ENCODE peak calls at places on chromosomes 12 and 14, in six cellular contexts. One of them, this sample, is unnamed. For H3K4me1, the result is how much of the 10 kb centered on the place peaks cover.

GRCh38 chr14:92160619-92161018 is 38.9 kb downstream of the CPSF2 start:
- DNase-seq in PC-3: no peak
- DNase-seq in GM23248: peak
- DNase-seq in MM.1S: no peak
- DNase-seq in SK-N-SH: no peak
- DNase-seq in HCT116: no peak
- DNase-seq in this sample: no peak

GRCh38 chr12:79933580-79934264 is 1.2 kb downstream of the PPP1R12A start:
- DNase-seq in PC-3: peak
- DNase-seq in GM23248: peak
- DNase-seq in MM.1S: peak
- DNase-seq in SK-N-SH: peak
- DNase-seq in HCT116: no peak
- DNase-seq in this sample: peak

GRCh38 chr12:88726806-88727722 is 146.8 kb upstream of the KITLG start:
- DNase-seq in PC-3: peak
- DNase-seq in GM23248: peak
- DNase-seq in MM.1S: no peak
- DNase-seq in SK-N-SH: no peak
- DNase-seq in HCT116: no peak
- DNase-seq in this sample: no peak

GRCh38 chr12:132108211-132108832 is 35.8 kb downstream of the DDX51 start:
- DNase-seq in PC-3: no peak
- DNase-seq in GM23248: no peak
- DNase-seq in MM.1S: no peak
- DNase-seq in SK-N-SH: no peak
- DNase-seq in HCT116: no peak
- DNase-seq in this sample: peak

GRCh38 chr12:15933751-15934150 is 22.6 kb downstream of the DERA start:
- DNase-seq in PC-3: no peak
- DNase-seq in GM23248: peak
- DNase-seq in MM.1S: no peak
- DNase-seq in SK-N-SH: no peak
- DNase-seq in HCT116: no peak
- DNase-seq in this sample: no peak

GRCh38 chr12:80472241-80472640 is 28.2 kb downstream of the PTPRQ start:
- DNase-seq in PC-3: no peak
- DNase-seq in GM23248: no peak
- DNase-seq in MM.1S: no peak
- DNase-seq in SK-N-SH: no peak
- DNase-seq in HCT116: no peak
- DNase-seq in this sample: no peak

GRCh38 chr14:58639842-58640484 is 2.2 kb downstream of the DACT1 start:
- DNase-seq in PC-3: peak
- DNase-seq in GM23248: peak
- DNase-seq in MM.1S: no peak
- DNase-seq in SK-N-SH: peak
- DNase-seq in HCT116: peak
- DNase-seq in this sample: peak

GRCh38 chr12:118050972-118051910 is 9.7 kb downstream of the WSB2 start:
- DNase-seq in PC-3: no peak
- DNase-seq in GM23248: peak
- DNase-seq in MM.1S: no peak
- DNase-seq in SK-N-SH: no peak
- DNase-seq in HCT116: no peak
- DNase-seq in this sample: no peak

GRCh38 chr12:132437252-132438138 is 52.5 kb upstream of the FBRSL1 start:
- DNase-seq in PC-3: no peak
- DNase-seq in GM23248: no peak
- DNase-seq in MM.1S: no peak
- DNase-seq in SK-N-SH: no peak
- DNase-seq in HCT116: no peak
- DNase-seq in this sample: peak

GRCh38 chr12:76143343-76144252 is 59.1 kb upstream of the NAP1L1 start:
- DNase-seq in PC-3: no peak
- DNase-seq in GM23248: no peak
- DNase-seq in MM.1S: peak
- DNase-seq in SK-N-SH: no peak
- DNase-seq in HCT116: no peak
- DNase-seq in this sample: no peak

GRCh38 chr14:31902002-31902401 is 175.1 kb upstream of the ARHGAP5 start:
- DNase-seq in PC-3: peak
- DNase-seq in GM23248: no peak
- DNase-seq in MM.1S: no peak
- DNase-seq in SK-N-SH: no peak
- DNase-seq in HCT116: peak
- DNase-seq in this sample: no peak

GRCh38 chr14:104797112-104798044 is 1.8 kb upstream of the AKT1 start:
- DNase-seq in PC-3: no peak
- DNase-seq in GM23248: no peak
- DNase-seq in MM.1S: peak
- DNase-seq in SK-N-SH: no peak
- DNase-seq in HCT116: no peak
- DNase-seq in this sample: peak

DNA sequence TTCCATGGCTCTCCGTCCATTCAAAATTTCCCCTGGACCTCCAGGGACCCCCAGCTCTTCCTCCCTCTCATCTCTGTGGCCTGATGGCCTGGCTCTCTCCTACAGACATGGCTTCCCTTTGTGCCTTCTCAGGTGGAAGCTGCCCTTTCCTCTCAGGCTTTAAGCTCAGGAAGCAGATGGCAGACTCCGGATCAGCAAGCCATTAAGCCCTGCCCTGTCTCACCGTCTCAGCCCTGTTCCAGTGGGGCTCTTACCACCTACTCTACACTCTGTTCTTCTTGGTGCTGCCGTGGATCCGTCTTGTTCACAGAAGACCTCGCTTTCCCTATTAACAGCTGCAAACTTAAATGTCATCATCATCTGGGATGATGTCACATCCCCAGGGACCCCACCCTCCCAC is 33.1 kb downstream of the NPC2 start:
- DNase-seq in PC-3: no peak
- DNase-seq in GM23248: no peak
- DNase-seq in MM.1S: no peak
- DNase-seq in SK-N-SH: no peak
- DNase-seq in HCT116: no peak
- DNase-seq in this sample: no peak
- H3K9ac ChIP-seq in PC-3: no peak
- H3K9ac ChIP-seq in GM23248: no peak
- H3K9ac ChIP-seq in MM.1S: no peak
- H3K9ac ChIP-seq in SK-N-SH: no peak
- H3K9ac ChIP-seq in HCT116: no peak
- H3K9ac ChIP-seq in this sample: no peak

DNA sequence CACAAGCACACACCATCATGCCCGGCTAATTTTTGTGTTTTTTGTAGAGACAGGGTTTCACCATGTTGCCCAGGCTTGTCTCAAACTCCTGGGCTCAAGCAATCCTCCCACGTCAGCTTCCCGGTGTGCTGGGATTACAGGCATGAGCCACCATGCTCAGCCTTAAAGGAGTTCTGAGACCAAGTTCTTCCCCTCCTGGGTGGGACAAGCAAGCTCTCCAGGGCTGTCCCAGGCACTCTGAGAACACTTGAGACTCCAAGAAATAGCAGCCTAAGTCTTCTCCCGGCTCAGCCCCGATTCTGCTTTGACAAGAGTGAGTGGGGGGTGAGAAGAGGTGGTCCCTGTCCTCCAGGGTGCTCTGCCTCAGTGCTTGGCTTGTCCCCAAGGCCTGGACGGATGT is 86.4 kb downstream of the STAB2 start:
- DNase-seq in PC-3: no peak
- DNase-seq in GM23248: no peak
- DNase-seq in MM.1S: no peak
- DNase-seq in SK-N-SH: no peak
- DNase-seq in HCT116: no peak
- DNase-seq in this sample: no peak
- H3K4me1 ChIP-seq in PC-3: under half
- H3K4me1 ChIP-seq in GM23248: under half
- H3K4me1 ChIP-seq in MM.1S: under half
- H3K4me1 ChIP-seq in SK-N-SH: under half
- H3K4me1 ChIP-seq in HCT116: under half
- H3K4me1 ChIP-seq in this sample: under half

GRCh38 chr14:73786632-73786941 is 65.0 kb upstream of the PTGR2 start:
- DNase-seq in PC-3: peak
- DNase-seq in GM23248: peak
- DNase-seq in MM.1S: no peak
- DNase-seq in SK-N-SH: peak
- DNase-seq in HCT116: no peak
- DNase-seq in this sample: peak
- TF ChIP-seq EZH2phosphoT487 in PC-3: no peak
- TF ChIP-seq EZH2phosphoT487 in GM23248: no peak
- TF ChIP-seq EZH2phosphoT487 in MM.1S: no peak
- TF ChIP-seq EZH2phosphoT487 in SK-N-SH: no peak
- TF ChIP-seq EZH2phosphoT487 in HCT116: no peak
- TF ChIP-seq EZH2phosphoT487 in this sample: no peak

GRCh38 chr12:64088431-64089349 is 133.4 kb downstream of the KICS2 start:
- DNase-seq in PC-3: peak
- DNase-seq in GM23248: peak
- DNase-seq in MM.1S: peak
- DNase-seq in SK-N-SH: peak
- DNase-seq in HCT116: peak
- DNase-seq in this sample: no peak
- H3K9ac ChIP-seq in PC-3: peak
- H3K9ac ChIP-seq in GM23248: peak
- H3K9ac ChIP-seq in MM.1S: no peak
- H3K9ac ChIP-seq in SK-N-SH: peak
- H3K9ac ChIP-seq in HCT116: peak
- H3K9ac ChIP-seq in this sample: no peak

DNA sequence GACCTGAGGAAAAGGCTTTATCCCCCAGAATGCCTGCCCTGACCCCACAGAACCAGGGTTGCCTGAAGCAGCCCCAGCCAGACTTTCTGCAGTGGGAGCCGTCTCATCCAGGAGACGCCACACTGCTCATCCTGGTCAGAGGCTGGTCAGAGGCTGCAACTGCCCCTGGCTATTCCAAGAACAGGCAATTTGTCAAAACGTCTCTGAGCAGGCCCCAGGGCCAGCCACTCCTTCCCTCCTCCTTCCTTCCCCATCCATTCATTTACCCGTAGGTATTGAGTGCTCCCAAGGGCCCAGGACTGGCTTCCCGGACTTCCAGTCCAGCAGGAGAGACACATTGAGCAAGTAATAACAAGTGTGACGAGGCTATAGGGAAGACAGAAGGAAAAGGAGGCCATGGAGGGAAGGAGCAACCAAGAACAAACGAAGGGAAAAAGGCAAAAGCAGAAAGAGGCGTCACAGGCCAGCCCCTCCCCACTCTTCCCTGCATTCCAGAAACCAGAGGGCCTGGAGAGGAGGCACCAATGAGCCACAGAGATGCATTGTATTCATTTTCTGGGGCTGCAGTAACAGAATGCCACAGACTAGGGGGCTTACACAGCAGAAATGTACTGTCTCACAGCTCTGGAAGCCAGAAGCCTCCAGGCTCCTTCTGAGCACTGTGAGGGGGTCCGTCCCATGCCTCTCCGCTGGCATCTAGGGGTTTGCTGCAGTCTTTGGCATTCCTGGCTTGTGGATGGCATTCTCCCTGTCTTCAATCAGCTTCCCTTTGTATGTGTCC is 21.0 kb upstream of the CD9 start:
- DNase-seq in PC-3: no peak
- DNase-seq in GM23248: peak
- DNase-seq in MM.1S: no peak
- DNase-seq in SK-N-SH: no peak
- DNase-seq in HCT116: no peak
- DNase-seq in this sample: peak
- H3K4me1 ChIP-seq in PC-3: under half
- H3K4me1 ChIP-seq in GM23248: under half
- H3K4me1 ChIP-seq in MM.1S: under half
- H3K4me1 ChIP-seq in SK-N-SH: under half
- H3K4me1 ChIP-seq in HCT116: under half
- H3K4me1 ChIP-seq in this sample: under half

GRCh38 chr12:83224012-83224411 is 537.3 kb downstream of the TMTC2 start:
- DNase-seq in PC-3: no peak
- DNase-seq in GM23248: no peak
- DNase-seq in MM.1S: no peak
- DNase-seq in SK-N-SH: no peak
- DNase-seq in HCT116: no peak
- DNase-seq in this sample: no peak
- TF ChIP-seq EZH2phosphoT487 in PC-3: no peak
- TF ChIP-seq EZH2phosphoT487 in GM23248: no peak
- TF ChIP-seq EZH2phosphoT487 in MM.1S: no peak
- TF ChIP-seq EZH2phosphoT487 in SK-N-SH: no peak
- TF ChIP-seq EZH2phosphoT487 in HCT116: no peak
- TF ChIP-seq EZH2phosphoT487 in this sample: no peak

GRCh38 chr14:89025581-89026236 is 201.3 kb downstream of the TTC8 start:
- DNase-seq in PC-3: no peak
- DNase-seq in GM23248: peak
- DNase-seq in MM.1S: no peak
- DNase-seq in SK-N-SH: no peak
- DNase-seq in HCT116: no peak
- DNase-seq in this sample: no peak

GRCh38 chr14:89024691-89025090 is 200.2 kb downstream of the TTC8 start:
- DNase-seq in PC-3: no peak
- DNase-seq in GM23248: no peak
- DNase-seq in MM.1S: no peak
- DNase-seq in SK-N-SH: no peak
- DNase-seq in HCT116: no peak
- DNase-seq in this sample: no peak

GRCh38 chr14:89028462-89029134 is 204.1 kb downstream of the TTC8 start:
- DNase-seq in PC-3: no peak
- DNase-seq in GM23248: no peak
- DNase-seq in MM.1S: no peak
- DNase-seq in SK-N-SH: no peak
- DNase-seq in HCT116: no peak
- DNase-seq in this sample: no peak

GRCh38 chr14:89029961-89030694 is 205.7 kb downstream of the TTC8 start:
- DNase-seq in PC-3: peak
- DNase-seq in GM23248: peak
- DNase-seq in MM.1S: no peak
- DNase-seq in SK-N-SH: no peak
- DNase-seq in HCT116: no peak
- DNase-seq in this sample: no peak

GRCh38 chr14:89027097-89027740 is 202.8 kb downstream of the TTC8 start:
- DNase-seq in PC-3: peak
- DNase-seq in GM23248: peak
- DNase-seq in MM.1S: peak
- DNase-seq in SK-N-SH: no peak
- DNase-seq in HCT116: peak
- DNase-seq in this sample: peak
- H3K9ac ChIP-seq in PC-3: no peak
- H3K9ac ChIP-seq in GM23248: peak
- H3K9ac ChIP-seq in MM.1S: no peak
- H3K9ac ChIP-seq in SK-N-SH: no peak
- H3K9ac ChIP-seq in HCT116: peak
- H3K9ac ChIP-seq in this sample: no peak

GRCh38 chr12:108614639-108615038 is 16.8 kb upstream of the TMEM119 start:
- DNase-seq in PC-3: no peak
- DNase-seq in GM23248: no peak
- DNase-seq in MM.1S: no peak
- DNase-seq in SK-N-SH: no peak
- DNase-seq in HCT116: no peak
- DNase-seq in this sample: no peak
- H3K4me1 ChIP-seq in PC-3: under half
- H3K4me1 ChIP-seq in GM23248: under half
- H3K4me1 ChIP-seq in MM.1S: under half
- H3K4me1 ChIP-seq in SK-N-SH: under half
- H3K4me1 ChIP-seq in HCT116: under half
- H3K4me1 ChIP-seq in this sample: under half

This sample was measured in neural progenitor cell.